ENCODE peak calls at places on chromosome 19, in six cellular contexts. H, Z, Y, A, O and S are unnamed samples. For H3K4me1, the result is how much of the 10 kb centered on the place peaks cover.

GRCh38 chr19:16892438-16892837 is 3.6 kb downstream of the F2RL3 start:
- DNase-seq in A (no peak), Y (no peak), H (no peak), O (no peak), Z (no peak), S (no peak)

GRCh38 chr19:16377521-16377920 is 52.9 kb downstream of the KLF2 start:
- DNase-seq in O (no peak), Z (no peak), A (no peak), Y (peak), H (no peak), S (no peak)

GRCh38 chr19:54390942-54391577 is 24.2 kb upstream of the TTYH1 start:
- DNase-seq in Y (no peak), Z (no peak), H (no peak), O (peak), A (peak), S (peak)

GRCh38 chr19:31674503-31675186 is 325.4 kb upstream of the TSHZ3 start:
- DNase-seq in A (no peak), Z (no peak), Y (no peak), H (no peak), O (no peak), S (no peak)

GRCh38 chr19:33868076-33868735 is 71.5 kb downstream of the KCTD15 start:
- DNase-seq in O (no peak), A (no peak), H (no peak), Z (no peak), Y (no peak), S (no peak)

GRCh38 chr19:35311901-35312665 is 16.9 kb upstream of the CD22 start:
- DNase-seq in Y (no peak), H (no peak), Z (no peak), O (no peak), A (no peak), S (no peak)

GRCh38 chr19:46035986-46036744 is 4.6 kb downstream of the IGFL4 start:
- DNase-seq in A (no peak), Z (no peak), O (no peak), Y (no peak), H (no peak), S (no peak)

GRCh38 chr19:54439174-54439851 is 9.7 kb upstream of the LENG8 start:
- DNase-seq in O (no peak), A (peak), H (no peak), Z (peak), Y (no peak), S (no peak)

GRCh38 chr19:49475995-49476880 is 2.2 kb downstream of the FLT3LG start:
- DNase-seq in O (peak), Y (peak), Z (no peak), H (no peak), A (peak), S (peak)

GRCh38 chr19:8638078-8638619 is 7.7 kb downstream of the NFILZ start:
- DNase-seq in A (no peak), Y (no peak), H (peak), O (no peak), Z (peak), S (no peak)

GRCh38 chr19:9324584-9324962 is 594 bp downstream of the ZNF559 start:
- DNase-seq in A (no peak), H (no peak), O (no peak), Z (no peak), Y (no peak), S (no peak)

GRCh38 chr19:40798997-40799557 is at the start of gene EGLN2:
- DNase-seq in O (no peak), Y (no peak), H (no peak), Z (no peak), A (no peak), S (no peak)
- H3K4me1 ChIP-seq in O (under half), Y (under half), H (half or more), Z (under half), A (under half), S (half or more)

GRCh38 chr19:13844130-13844631 is 32.8 kb upstream of the NANOS3 start:
- DNase-seq in Y (no peak), A (no peak), H (no peak), Z (no peak), O (peak), S (no peak)

GRCh38 chr19:13840751-13841338 is 36.1 kb upstream of the NANOS3 start:
- DNase-seq in H (no peak), Y (no peak), O (no peak), A (no peak), Z (no peak), S (no peak)

GRCh38 chr19:13841339-13842293 is 35.3 kb upstream of the NANOS3 start:
- DNase-seq in H (no peak), Y (peak), Z (peak), O (peak), A (no peak), S (no peak)

GRCh38 chr19:13843104-13843921 is 33.6 kb upstream of the NANOS3 start:
- DNase-seq in H (peak), Y (peak), Z (no peak), O (peak), A (peak), S (peak)

DNA sequence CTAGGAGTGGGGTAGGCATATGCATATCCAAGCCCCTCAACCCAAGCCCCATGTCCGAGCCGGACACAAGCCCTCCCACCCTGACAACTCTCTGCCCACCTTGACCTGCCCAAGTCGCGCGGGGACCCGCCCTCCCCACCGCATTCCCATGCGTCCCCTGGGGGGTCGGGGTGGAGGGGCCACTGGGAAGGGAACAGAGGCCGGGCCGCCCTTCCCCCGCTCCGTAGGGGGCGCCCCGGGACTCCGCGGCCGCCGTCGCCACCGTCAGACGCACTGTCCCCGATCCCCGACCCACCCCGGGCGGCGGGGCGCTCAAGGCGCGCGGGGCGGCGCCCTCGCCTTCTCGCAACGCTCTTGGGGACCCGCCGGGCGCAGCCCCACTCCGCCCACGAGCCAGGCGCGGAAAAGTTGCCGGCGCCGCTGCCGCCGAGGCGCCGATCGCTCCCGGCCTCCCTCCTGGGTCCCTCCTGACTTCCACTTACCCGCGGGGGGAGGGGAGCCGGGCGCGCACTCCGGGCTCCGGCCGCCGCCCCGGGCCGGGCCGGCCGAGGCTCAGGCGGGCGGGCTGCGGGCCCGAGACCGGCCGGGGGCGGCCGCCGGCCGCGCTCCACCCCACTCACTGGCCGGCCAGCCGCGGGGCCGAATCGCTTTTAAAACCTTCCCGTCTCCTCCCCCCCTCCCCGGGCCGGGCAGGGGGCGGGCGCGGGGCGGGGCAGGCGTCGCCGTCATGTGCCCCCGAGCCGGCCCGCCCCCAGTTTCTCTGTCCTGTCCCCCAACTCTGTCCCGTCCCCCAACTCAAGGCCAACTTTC is 34.4 kb upstream of the NANOS3 start:
- DNase-seq in H (peak), A (peak), Z (peak), Y (peak), O (peak), S (peak)
- TF ChIP-seq CTCF in H (peak), A (no peak), Z (no peak), Y (no peak), O (no peak), S (no peak)

GRCh38 chr19:15321739-15322138 is 10.6 kb downstream of the BRD4 start:
- DNase-seq in Y (no peak), Z (no peak), H (no peak), A (no peak), O (no peak), S (no peak)

GRCh38 chr19:15320118-15320517 is 12.2 kb downstream of the BRD4 start:
- DNase-seq in Z (no peak), A (no peak), Y (no peak), O (no peak), H (no peak), S (no peak)

GRCh38 chr19:15324791-15325519 is 7.4 kb downstream of the BRD4 start:
- DNase-seq in Y (no peak), Z (peak), A (peak), H (no peak), O (peak), S (peak)

GRCh38 chr19:15328312-15328711 is 4.0 kb downstream of the BRD4 start:
- DNase-seq in Z (no peak), O (no peak), Y (no peak), A (peak), H (no peak), S (no peak)

DNA sequence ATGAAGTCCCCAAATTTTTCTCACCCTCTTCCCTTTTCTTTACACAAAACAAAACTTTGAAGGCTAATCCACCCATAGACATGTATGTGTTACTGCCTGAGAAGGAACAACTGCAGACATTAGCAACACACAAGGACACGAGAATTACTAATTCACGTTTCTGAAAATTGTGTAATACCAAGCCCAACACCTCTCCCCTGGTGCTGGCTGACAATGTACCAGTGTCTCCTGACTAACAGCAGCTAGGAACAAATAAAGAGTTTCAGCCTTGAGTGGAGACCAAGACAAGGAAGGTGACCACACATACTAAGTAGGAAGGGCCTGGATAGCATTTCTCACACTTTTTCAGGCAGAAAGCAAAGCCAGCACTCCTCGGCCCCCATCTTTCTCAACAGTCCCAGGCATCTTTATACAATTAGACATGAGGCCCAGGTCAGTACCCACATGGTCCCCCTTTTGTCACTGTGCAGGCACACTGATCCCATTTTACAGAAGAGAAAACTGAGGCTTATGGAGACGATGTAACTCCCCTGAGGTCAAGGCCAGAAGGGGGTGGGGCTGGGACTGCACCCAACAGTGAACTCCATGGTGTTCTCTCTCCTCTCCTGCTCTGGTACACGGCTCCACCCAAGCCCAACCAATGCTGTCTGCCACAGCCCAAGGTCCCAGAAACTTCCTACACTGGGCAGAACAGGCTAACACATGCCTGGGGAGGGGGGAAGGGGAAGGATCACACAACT is 8.7 kb downstream of the BRD4 start:
- DNase-seq in Y (peak), A (no peak), O (peak), Z (peak), H (peak), S (peak)
- H3K4me1 ChIP-seq in Y (half or more), A (half or more), O (under half), Z (half or more), H (half or more), S (half or more)

DNA sequence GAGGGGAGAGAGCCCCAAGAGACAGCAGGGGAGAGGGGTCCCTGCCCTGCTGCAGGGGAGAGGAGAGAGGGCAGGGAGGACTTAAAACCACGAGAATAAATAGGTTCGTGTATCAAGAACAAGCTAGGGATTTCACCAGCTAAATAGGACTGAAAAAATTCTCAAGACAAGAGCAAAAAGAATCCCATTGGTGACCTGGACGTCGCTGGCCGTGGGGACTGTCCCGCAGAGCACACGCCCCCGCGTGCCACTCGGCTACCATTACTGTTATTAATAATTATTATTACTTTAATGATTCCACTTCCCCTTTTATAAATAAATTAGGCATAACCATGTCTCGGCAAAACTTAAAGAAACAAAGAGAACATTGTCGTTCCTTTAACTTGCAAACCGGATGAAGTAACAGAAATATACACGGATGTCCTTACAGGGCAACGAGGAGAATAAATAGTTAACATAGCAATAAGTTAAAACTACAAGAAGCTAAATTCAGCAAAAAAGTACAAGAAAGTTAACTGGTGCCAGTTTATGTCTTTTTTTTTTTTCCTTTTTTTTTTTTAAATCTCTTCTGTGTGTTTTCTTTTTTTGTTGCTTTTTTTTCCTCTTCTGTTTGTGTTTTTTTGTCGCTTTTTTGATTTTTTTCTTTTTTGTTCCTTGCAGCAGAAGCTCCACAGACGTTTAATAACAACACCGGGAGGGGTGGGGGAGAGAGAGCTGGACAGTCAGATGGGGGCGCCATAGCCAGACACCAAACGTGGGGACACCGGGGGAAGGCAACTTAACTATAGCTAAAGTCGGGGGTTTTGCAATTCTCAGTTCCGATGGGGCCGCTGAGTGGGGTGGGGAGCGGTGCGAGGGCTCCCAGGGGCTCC is 16.7 kb downstream of the PRKCSH start:
- DNase-seq in Z (no peak), A (no peak), O (no peak), Y (no peak), H (no peak), S (no peak)
- TF ChIP-seq CTCF in Z (no peak), A (peak), O (no peak), Y (no peak), H (no peak), S (no peak)

DNA sequence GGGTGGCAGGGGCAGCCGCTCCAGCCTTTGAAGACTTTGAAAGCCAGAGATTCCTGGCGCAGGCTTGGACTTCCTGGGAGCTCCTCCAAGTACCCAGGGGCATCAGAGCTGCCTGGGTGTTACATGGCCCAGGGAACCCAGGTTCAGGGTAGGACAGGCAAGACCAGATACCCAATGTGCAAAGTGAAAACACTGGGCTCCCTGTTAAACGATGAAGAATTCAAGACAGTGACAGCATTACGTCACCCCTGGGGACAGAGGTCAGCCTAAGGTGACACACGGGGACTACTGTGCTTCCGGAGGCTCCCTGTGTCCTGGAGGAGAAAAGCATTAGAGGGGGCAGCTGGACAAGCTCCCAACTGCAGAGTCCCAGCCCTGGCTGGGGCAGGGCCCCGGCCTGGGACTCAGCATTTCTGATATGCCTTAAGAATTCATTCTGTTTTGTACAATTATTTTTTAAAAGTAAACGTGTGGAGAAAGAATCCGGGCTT is 5.7 kb downstream of the ARRDC2 start:
- DNase-seq in A (peak), O (no peak), Y (peak), Z (peak), H (peak), S (no peak)
- H3K4me1 ChIP-seq in A (under half), O (under half), Y (half or more), Z (under half), H (half or more), S (under half)

DNA sequence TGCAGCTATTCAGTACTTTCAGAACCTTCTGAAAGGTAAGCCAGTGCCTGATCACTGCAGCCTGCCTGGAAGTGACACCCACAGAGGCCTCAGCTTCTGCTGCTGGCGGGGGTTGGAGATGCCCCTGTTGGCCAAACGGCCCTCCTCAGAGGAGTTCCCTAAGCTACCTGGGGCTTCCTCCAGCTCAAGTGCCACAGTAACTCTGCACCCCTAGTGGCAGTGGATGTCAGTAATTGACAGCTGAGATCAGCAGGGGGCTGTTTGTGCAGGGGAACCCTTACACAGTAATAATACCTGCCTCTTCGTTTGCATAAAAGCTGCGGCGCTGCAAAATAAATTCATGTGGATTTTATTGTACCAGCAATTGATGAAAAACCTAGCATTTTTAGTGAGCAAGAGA is 28.9 kb downstream of the TDRD12 start:
- DNase-seq in A (no peak), O (no peak), H (no peak), Y (no peak), Z (no peak), S (no peak)
- TF ChIP-seq CTCF in A (peak), O (no peak), H (no peak), Y (no peak), Z (no peak), S (no peak)

GRCh38 chr19:6057651-6058365 is 52.5 kb downstream of the RFX2 start:
- DNase-seq in A (no peak), O (peak), Z (no peak), Y (no peak), H (no peak), S (no peak)
- H3K4me1 ChIP-seq in A (under half), O (under half), Z (under half), Y (under half), H (half or more), S (half or more)